ENCODE peak calls at places on chromosomes 13 and 19, in eight cellular contexts. O, C, M, R, A, Y, P and Q are unnamed samples.

GRCh38 chr13:23626730-23627129 is 56.5 kb downstream of the TNFRSF19 start:
- DNase-seq in P (no peak), M (no peak), R (no peak), A (no peak), O (no peak), Y (no peak), C (no peak), Q (no peak)

GRCh38 chr13:107642841-107643240 is 572.5 kb downstream of the LIG4 start:
- DNase-seq in M (no peak), P (no peak), O (no peak), C (no peak), A (no peak), R (no peak), Y (no peak), Q (no peak)

GRCh38 chr13:92407858-92408257 is 818.7 kb upstream of the GPC6 start:
- DNase-seq in A (no peak), M (no peak), P (no peak), Y (no peak), C (peak; percentile 41), R (no peak), O (no peak), Q (no peak)

GRCh38 chr19:42199440-42200115 is 17.9 kb downstream of the DEDD2 start:
- DNase-seq in R (peak; percentile 88), M (peak; percentile 88), P (peak; percentile 68), Y (no peak), C (peak; percentile 61), O (no peak), A (no peak), Q (no peak)

GRCh38 chr19:46413262-46414031 is at the start of gene CCDC8:
- DNase-seq in R (peak; percentile 93), M (no peak), O (no peak), A (no peak), Y (no peak), C (peak; percentile 98), P (no peak), Q (no peak)

GRCh38 chr19:11422163-11423068 is 3.3 kb upstream of the RGL3 start:
- DNase-seq in O (peak; percentile 60), M (peak; percentile 69), A (no peak), Y (no peak), P (peak; percentile 64), R (no peak), C (peak; percentile 98), Q (no peak)

GRCh38 chr13:44680746-44681355 is 104.7 kb upstream of the TSC22D1 start:
- DNase-seq in O (no peak), C (no peak), Y (no peak), R (no peak), P (no peak), A (no peak), M (no peak), Q (no peak)

GRCh38 chr13:97310809-97311436 is 88.8 kb downstream of the MBNL2 start:
- DNase-seq in R (no peak), Y (no peak), O (no peak), C (no peak), M (no peak), A (no peak), P (no peak), Q (no peak)

GRCh38 chr13:25922373-25922772 is 129.4 kb downstream of the SHISA2 start:
- DNase-seq in A (no peak), P (no peak), M (peak; percentile 69), C (peak; percentile 22), O (no peak), Y (no peak), R (no peak), Q (no peak)

GRCh38 chr13:40974460-40975407 is 44.4 kb downstream of the ELF1 start:
- DNase-seq in M (peak; percentile 74), R (peak; percentile 46), O (peak; percentile 25), A (peak; percentile 23), P (no peak), C (peak; percentile 78), Y (peak; percentile 65), Q (no peak)

GRCh38 chr13:99501952-99502310 is 659 bp downstream of the TM9SF2 start:
- DNase-seq in C (peak; percentile 26), O (no peak), Y (no peak), A (no peak), R (no peak), P (no peak), M (no peak), Q (no peak)

GRCh38 chr13:69274231-69274630 is 833.4 kb upstream of the ATXN8OS start:
- DNase-seq in M (no peak), O (no peak), R (no peak), C (no peak), Y (no peak), P (no peak), A (no peak), Q (no peak)

GRCh38 chr19:49057636-49058234 is at the start of gene CGB7:
- DNase-seq in O (peak; percentile 77), A (no peak), R (peak; percentile 79), C (peak; percentile 91), P (no peak), Y (peak; percentile 17), M (no peak), Q (no peak)

GRCh38 chr19:18205180-18205915 is 1.5 kb upstream of the RAB3A start:
- DNase-seq in A (no peak), Y (no peak), R (peak; percentile 65), C (peak; percentile 71), P (no peak), M (no peak), O (no peak), Q (no peak)

GRCh38 chr13:99386911-99387788 is 80.0 kb upstream of the GPR183 start:
- DNase-seq in O (peak; percentile 29), M (peak; percentile 49), R (peak; percentile 73), Y (peak; percentile 35), A (peak; percentile 12), P (peak; percentile 66), C (peak; percentile 84), Q (peak; percentile 32)

GRCh38 chr19:48190288-48191284 is 20.1 kb downstream of the ZSWIM9 start:
- DNase-seq in R (peak; percentile 90), Y (peak; percentile 29), O (no peak), M (peak; percentile 62), C (peak; percentile 98), A (peak; percentile 50), P (no peak), Q (no peak)

GRCh38 chr13:90545070-90545840 is 802.2 kb upstream of the MIR17HG start:
- DNase-seq in O (no peak), R (no peak), P (no peak), M (no peak), C (no peak), A (no peak), Y (no peak), Q (no peak)

GRCh38 chr13:32125221-32125621 is 93.6 kb downstream of the FRY start:
- DNase-seq in P (no peak), O (no peak), Y (no peak), C (no peak), R (no peak), A (no peak), M (peak; percentile 91), Q (no peak)

GRCh38 chr13:44331446-44331845 is 42.2 kb upstream of the SERP2 start:
- DNase-seq in M (no peak), C (no peak), Y (no peak), A (no peak), P (no peak), R (no peak), O (no peak), Q (no peak)

GRCh38 chr13:80945328-80945727 is 604.4 kb upstream of the SPRY2 start:
- DNase-seq in O (no peak), C (peak; percentile 79), P (no peak), Y (peak; percentile 71), A (no peak), R (no peak), M (no peak), Q (no peak)

GRCh38 chr19:17812099-17812498 is 9.2 kb downstream of the INSL3 start:
- DNase-seq in Y (no peak), O (no peak), M (no peak), R (no peak), P (no peak), C (no peak), A (no peak), Q (no peak)

GRCh38 chr19:7645159-7645558 is 8.2 kb downstream of the STXBP2 start:
- DNase-seq in R (no peak), P (no peak), C (no peak), Y (no peak), O (no peak), A (no peak), M (peak; percentile 85), Q (no peak)
- TF ChIP-seq REST in R (no peak), P (no peak), C (no peak), Y (no peak), O (no peak), A (no peak), M (no peak), Q (no peak)

DNA sequence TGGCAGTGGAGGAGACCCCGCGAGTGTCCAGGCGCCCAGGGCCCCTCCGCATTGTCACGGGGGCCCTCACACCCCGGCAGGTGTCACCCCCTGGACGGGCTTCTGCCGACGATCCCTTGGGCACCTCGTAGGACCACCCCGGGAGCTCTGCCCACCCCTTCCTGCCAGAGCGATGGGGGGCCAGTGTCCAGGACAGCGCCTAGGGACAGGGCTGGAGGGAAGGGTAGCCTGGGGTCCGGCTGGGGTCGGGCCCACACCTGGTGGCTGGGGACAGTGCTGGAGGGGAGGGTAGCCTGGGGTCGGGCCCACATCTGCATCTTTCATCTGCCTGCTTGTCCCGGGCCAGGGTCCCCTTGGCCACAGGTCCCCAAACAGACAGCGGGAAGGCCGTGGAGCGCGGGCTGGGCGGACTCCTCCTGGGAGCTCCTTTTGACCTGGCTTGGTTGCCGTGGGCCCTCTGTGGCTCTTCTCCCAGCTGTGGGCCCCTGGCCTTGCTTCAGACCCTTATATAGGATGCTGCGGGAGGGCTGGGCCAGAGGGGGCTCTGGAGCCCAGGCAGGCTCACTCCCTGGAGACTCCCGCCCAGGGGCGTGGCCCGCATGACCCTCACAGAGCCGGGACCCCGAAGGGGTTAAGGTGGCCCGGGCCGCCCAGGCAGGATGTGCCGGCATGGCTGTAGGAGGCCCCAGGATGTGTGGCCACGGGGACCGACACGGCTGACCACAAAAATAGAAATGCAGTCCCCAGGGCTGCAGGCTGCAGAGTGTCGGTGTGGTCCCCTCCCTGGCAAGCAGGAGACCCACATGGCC is 74.1 kb upstream of the MCF2L start:
- DNase-seq in O (no peak), C (peak; percentile 65), P (no peak), M (no peak), A (no peak), Y (peak; percentile 41), R (no peak), Q (no peak)
- TF ChIP-seq REST in O (no peak), C (no peak), P (no peak), M (no peak), A (no peak), Y (no peak), R (no peak), Q (no peak)

GRCh38 chr19:50147462-50148423 is 15.3 kb downstream of the IZUMO2 start:
- DNase-seq in C (peak; percentile 97), P (peak; percentile 11), R (peak; percentile 88), Y (peak; percentile 86), A (peak; percentile 89), M (peak; percentile 51), O (peak; percentile 90), Q (peak; percentile 74)
- TF ChIP-seq REST in C (no peak), P (no peak), R (no peak), Y (no peak), A (no peak), M (no peak), O (no peak), Q (no peak)

DNA sequence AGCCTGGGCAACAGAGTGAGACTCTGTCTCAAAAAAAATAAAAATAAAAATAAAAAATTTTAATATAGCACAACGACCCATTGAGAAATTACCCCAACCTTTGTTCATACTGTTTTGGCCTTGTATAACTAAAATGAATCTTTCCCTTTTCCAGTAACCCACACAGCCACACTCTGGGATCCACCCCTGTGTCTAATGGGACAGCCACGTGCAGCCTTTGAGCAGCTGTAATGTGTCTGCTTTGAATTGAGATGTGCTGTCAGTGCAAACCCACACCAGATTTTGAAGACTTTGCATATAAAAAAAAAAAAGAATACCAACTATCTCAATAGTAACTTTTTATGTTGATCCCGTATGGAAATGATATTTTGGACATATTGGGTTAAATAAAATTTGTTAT is 112.7 kb upstream of the UBL3 start:
- DNase-seq in M (no peak), Y (no peak), R (no peak), A (no peak), P (no peak), C (no peak), O (no peak), Q (no peak)
- TF ChIP-seq REST in M (no peak), Y (no peak), R (no peak), A (no peak), P (no peak), C (no peak), O (no peak), Q (no peak)